ENCODE peak calls at places on chromosomes 3 and 15, in eight cellular contexts. B is cardiac muscle cell; J is fibroblast of mammary gland; Z is C1 segment of cervical spinal cord; I is activated naive CD8-positive, alpha-beta T cell treated with anti-CD3 and anti-CD28 coated beads, Interleukin-2, amount 50 U/mL, for 24 hours; M is coronary artery; W is endothelial cell; O is HFFc6. F is an unnamed sample.

GRCh38 chr15:24878153-24878552 is 76.6 kb upstream of the SNRPN start:
- DNase-seq in M (no peak), I (peak; percentile 2), O (no peak), J (peak; percentile 35), W (peak; percentile 30), B (peak; percentile 27), Z (peak; percentile 51), F (no peak)

GRCh38 chr15:60673918-60674558 is 195.1 kb upstream of the ICE2 start:
- DNase-seq in W (no peak), O (peak; percentile 95), M (peak; percentile 78), I (peak; percentile 62), Z (no peak), J (peak; percentile 98), B (peak; percentile 88), F (no peak)

GRCh38 chr3:54660599-54661210 is 267.2 kb downstream of the LRTM1 start:
- DNase-seq in M (no peak), I (no peak), B (peak; percentile 72), W (no peak), O (no peak), Z (no peak), J (no peak), F (no peak)

GRCh38 chr3:113405180-113405579 is 36.1 kb downstream of the CFAP44 start:
- DNase-seq in M (no peak), J (peak; percentile 56), B (peak; percentile 63), Z (no peak), W (no peak), I (no peak), O (peak; percentile 55), F (no peak)

GRCh38 chr15:47963265-47963664 is 157.5 kb upstream of the SLC24A5 start:
- DNase-seq in W (no peak), Z (no peak), I (no peak), O (no peak), B (no peak), M (no peak), J (no peak), F (no peak)

GRCh38 chr3:127113571-127113891 is 79.4 kb upstream of the PRR23E start:
- DNase-seq in M (peak; percentile 19), Z (no peak), O (no peak), I (no peak), B (no peak), W (no peak), J (no peak), F (peak; percentile 48)

GRCh38 chr3:142983318-142983717 is 18.1 kb upstream of the U2SURP start:
- DNase-seq in B (no peak), Z (no peak), W (no peak), O (no peak), I (no peak), J (no peak), M (no peak), F (no peak)

GRCh38 chr15:71809346-71809745 is 1.0 kb upstream of the NR2E3 start:
- DNase-seq in Z (no peak), J (no peak), M (no peak), O (no peak), W (no peak), I (no peak), B (no peak), F (no peak)

GRCh38 chr3:151896662-151897012 is 23.2 kb downstream of the SUCNR1 start:
- DNase-seq in Z (no peak), O (no peak), W (no peak), B (no peak), J (peak; percentile 29), M (no peak), I (no peak), F (no peak)

GRCh38 chr3:31029756-31030155 is 135.3 kb upstream of the GADL1 start:
- DNase-seq in I (no peak), Z (no peak), W (no peak), B (no peak), J (no peak), M (no peak), O (no peak), F (no peak)

GRCh38 chr3:113623324-113623723 is 73.1 kb downstream of the USF3 start:
- DNase-seq in B (peak; percentile 12), Z (no peak), W (peak; percentile 32), I (no peak), J (peak; percentile 3), M (no peak), O (no peak), F (no peak)

GRCh38 chr3:32412887-32413286 is 21.2 kb downstream of the CMTM7 start:
- DNase-seq in O (no peak), B (no peak), M (no peak), J (no peak), Z (no peak), I (no peak), W (no peak), F (no peak)

GRCh38 chr3:192731233-192731632 is 3.9 kb upstream of the FGF12 start:
- DNase-seq in W (no peak), M (no peak), Z (no peak), B (no peak), O (no peak), J (no peak), I (no peak), F (no peak)

F was measured in HuH-7.5.